ENCODE peak calls at places on chromosomes 3 and 15, in eight cellular contexts. One of them, this sample, is unnamed.

GRCh38 chr15:100922192-100923040 is 3.3 kb downstream of the LRRK1 start:
- DNase-seq in IMR-90: no peak
- DNase-seq in HuH-7.5: no peak
- DNase-seq in amniotic stem cell: no peak
- DNase-seq in HEK293T: no peak
- DNase-seq in stimulated activated CD8-positive, alpha-beta memory T cell treated with anti-CD3 and anti-CD28 coated beads, Interleukin-15, amount 100 ng/mL, for 1 hour: no peak
- DNase-seq in endothelial cell: no peak
- DNase-seq in activated CD4-positive, alpha-beta memory T cell treated with anti-CD3 and anti-CD28 coated beads, Interleukin-2, amount 10 ng/mL, durations not matched to agents 7 days and 5 days: no peak
- DNase-seq in this sample: no peak

GRCh38 chr15:88572030-88572333 is 25.5 kb upstream of the DET1 start:
- DNase-seq in IMR-90: no peak
- DNase-seq in HuH-7.5: no peak
- DNase-seq in amniotic stem cell: no peak
- DNase-seq in HEK293T: no peak
- DNase-seq in stimulated activated CD8-positive, alpha-beta memory T cell treated with anti-CD3 and anti-CD28 coated beads, Interleukin-15, amount 100 ng/mL, for 1 hour: no peak
- DNase-seq in endothelial cell: no peak
- DNase-seq in activated CD4-positive, alpha-beta memory T cell treated with anti-CD3 and anti-CD28 coated beads, Interleukin-2, amount 10 ng/mL, durations not matched to agents 7 days and 5 days: no peak
- DNase-seq in this sample: no peak

GRCh38 chr3:23668430-23668904 is 137.3 kb upstream of the UBE2E1 start:
- DNase-seq in IMR-90: peak
- DNase-seq in HuH-7.5: no peak
- DNase-seq in amniotic stem cell: peak
- DNase-seq in HEK293T: no peak
- DNase-seq in stimulated activated CD8-positive, alpha-beta memory T cell treated with anti-CD3 and anti-CD28 coated beads, Interleukin-15, amount 100 ng/mL, for 1 hour: no peak
- DNase-seq in endothelial cell: no peak
- DNase-seq in activated CD4-positive, alpha-beta memory T cell treated with anti-CD3 and anti-CD28 coated beads, Interleukin-2, amount 10 ng/mL, durations not matched to agents 7 days and 5 days: no peak
- DNase-seq in this sample: no peak

GRCh38 chr3:15325228-15325627 is 7.2 kb downstream of the SH3BP5 start:
- DNase-seq in IMR-90: peak
- DNase-seq in HuH-7.5: no peak
- DNase-seq in amniotic stem cell: no peak
- DNase-seq in HEK293T: no peak
- DNase-seq in stimulated activated CD8-positive, alpha-beta memory T cell treated with anti-CD3 and anti-CD28 coated beads, Interleukin-15, amount 100 ng/mL, for 1 hour: no peak
- DNase-seq in endothelial cell: no peak
- DNase-seq in activated CD4-positive, alpha-beta memory T cell treated with anti-CD3 and anti-CD28 coated beads, Interleukin-2, amount 10 ng/mL, durations not matched to agents 7 days and 5 days: no peak
- DNase-seq in this sample: no peak

GRCh38 chr3:151169700-151170224 is 33.3 kb downstream of the GPR171 start:
- DNase-seq in IMR-90: no peak
- DNase-seq in HuH-7.5: no peak
- DNase-seq in amniotic stem cell: no peak
- DNase-seq in HEK293T: no peak
- DNase-seq in stimulated activated CD8-positive, alpha-beta memory T cell treated with anti-CD3 and anti-CD28 coated beads, Interleukin-15, amount 100 ng/mL, for 1 hour: no peak
- DNase-seq in endothelial cell: no peak
- DNase-seq in activated CD4-positive, alpha-beta memory T cell treated with anti-CD3 and anti-CD28 coated beads, Interleukin-2, amount 10 ng/mL, durations not matched to agents 7 days and 5 days: peak
- DNase-seq in this sample: no peak

GRCh38 chr15:57019496-57020160 is 101.2 kb downstream of the TCF12 start:
- DNase-seq in IMR-90: no peak
- DNase-seq in HuH-7.5: no peak
- DNase-seq in amniotic stem cell: no peak
- DNase-seq in HEK293T: no peak
- DNase-seq in stimulated activated CD8-positive, alpha-beta memory T cell treated with anti-CD3 and anti-CD28 coated beads, Interleukin-15, amount 100 ng/mL, for 1 hour: no peak
- DNase-seq in endothelial cell: no peak
- DNase-seq in activated CD4-positive, alpha-beta memory T cell treated with anti-CD3 and anti-CD28 coated beads, Interleukin-2, amount 10 ng/mL, durations not matched to agents 7 days and 5 days: no peak
- DNase-seq in this sample: no peak

GRCh38 chr3:141812586-141812985 is 49.4 kb downstream of the GRK7 start:
- DNase-seq in IMR-90: no peak
- DNase-seq in HuH-7.5: no peak
- DNase-seq in amniotic stem cell: no peak
- DNase-seq in HEK293T: no peak
- DNase-seq in stimulated activated CD8-positive, alpha-beta memory T cell treated with anti-CD3 and anti-CD28 coated beads, Interleukin-15, amount 100 ng/mL, for 1 hour: no peak
- DNase-seq in endothelial cell: no peak
- DNase-seq in activated CD4-positive, alpha-beta memory T cell treated with anti-CD3 and anti-CD28 coated beads, Interleukin-2, amount 10 ng/mL, durations not matched to agents 7 days and 5 days: no peak
- DNase-seq in this sample: no peak

GRCh38 chr3:70832811-70833509 is 520.5 kb upstream of the MDFIC2 start:
- DNase-seq in IMR-90: peak
- DNase-seq in HuH-7.5: no peak
- DNase-seq in amniotic stem cell: no peak
- DNase-seq in HEK293T: no peak
- DNase-seq in stimulated activated CD8-positive, alpha-beta memory T cell treated with anti-CD3 and anti-CD28 coated beads, Interleukin-15, amount 100 ng/mL, for 1 hour: no peak
- DNase-seq in endothelial cell: no peak
- DNase-seq in activated CD4-positive, alpha-beta memory T cell treated with anti-CD3 and anti-CD28 coated beads, Interleukin-2, amount 10 ng/mL, durations not matched to agents 7 days and 5 days: no peak
- DNase-seq in this sample: no peak

GRCh38 chr15:52480990-52481389 is 47.7 kb downstream of the MYO5A start:
- DNase-seq in IMR-90: no peak
- DNase-seq in HuH-7.5: no peak
- DNase-seq in amniotic stem cell: no peak
- DNase-seq in HEK293T: no peak
- DNase-seq in stimulated activated CD8-positive, alpha-beta memory T cell treated with anti-CD3 and anti-CD28 coated beads, Interleukin-15, amount 100 ng/mL, for 1 hour: no peak
- DNase-seq in endothelial cell: no peak
- DNase-seq in activated CD4-positive, alpha-beta memory T cell treated with anti-CD3 and anti-CD28 coated beads, Interleukin-2, amount 10 ng/mL, durations not matched to agents 7 days and 5 days: no peak
- DNase-seq in this sample: no peak

GRCh38 chr15:51884517-51885236 is 55.2 kb downstream of the TMOD3 start:
- DNase-seq in IMR-90: peak
- DNase-seq in HuH-7.5: no peak
- DNase-seq in amniotic stem cell: no peak
- DNase-seq in HEK293T: no peak
- DNase-seq in stimulated activated CD8-positive, alpha-beta memory T cell treated with anti-CD3 and anti-CD28 coated beads, Interleukin-15, amount 100 ng/mL, for 1 hour: no peak
- DNase-seq in endothelial cell: no peak
- DNase-seq in activated CD4-positive, alpha-beta memory T cell treated with anti-CD3 and anti-CD28 coated beads, Interleukin-2, amount 10 ng/mL, durations not matched to agents 7 days and 5 days: no peak
- DNase-seq in this sample: no peak

GRCh38 chr3:181838940-181839914 is 127.5 kb downstream of the SOX2 start:
- DNase-seq in IMR-90: no peak
- DNase-seq in HuH-7.5: no peak
- DNase-seq in amniotic stem cell: no peak
- DNase-seq in HEK293T: no peak
- DNase-seq in stimulated activated CD8-positive, alpha-beta memory T cell treated with anti-CD3 and anti-CD28 coated beads, Interleukin-15, amount 100 ng/mL, for 1 hour: no peak
- DNase-seq in endothelial cell: no peak
- DNase-seq in activated CD4-positive, alpha-beta memory T cell treated with anti-CD3 and anti-CD28 coated beads, Interleukin-2, amount 10 ng/mL, durations not matched to agents 7 days and 5 days: no peak
- DNase-seq in this sample: peak